ENCODE peak calls at places on chromosomes 12 and 14, in five cellular contexts. Y is heart right ventricle, Z is AG04450, A is Panc1, D is body of pancreas. C is an unnamed sample.

GRCh38 chr12:11884661-11885060 is 186.1 kb upstream of the BCL2L14 start:
- DNase-seq in Y (no peak), D (no peak), Z (no peak), A (no peak), C (peak; percentile 74)

GRCh38 chr12:111437816-111438454 is 32.2 kb downstream of the SH2B3 start:
- DNase-seq in Y (no peak), D (no peak), A (no peak), Z (no peak), C (peak; percentile 89)

GRCh38 chr12:109715310-109716091 is 1.9 kb downstream of the FAM222A start:
- DNase-seq in D (peak; percentile 43), A (no peak), Y (no peak), Z (no peak), C (no peak)

GRCh38 chr12:98870521-98870920 is 225.4 kb downstream of the APAF1 start:
- DNase-seq in A (no peak), D (no peak), Y (no peak), Z (no peak), C (no peak)

GRCh38 chr14:104876251-104876699 is 11.2 kb downstream of the CEP170B start:
- DNase-seq in A (no peak), Y (no peak), Z (no peak), D (no peak), C (no peak)

GRCh38 chr14:50225067-50225973 is 6.1 kb downstream of the SOS2 start:
- DNase-seq in D (no peak), A (no peak), Y (peak; percentile 51), Z (peak; percentile 36), C (peak; percentile 51)

GRCh38 chr14:105878554-105878953 is 352.2 kb downstream of the TMEM121 start:
- DNase-seq in A (no peak), Z (no peak), Y (no peak), D (no peak), C (no peak)

GRCh38 chr14:95784137-95784536 is 70.2 kb upstream of the TCL1A start:
- DNase-seq in A (no peak), Z (no peak), Y (peak; percentile 11), D (no peak), C (peak; percentile 3)

GRCh38 chr14:67665886-67666285 is 8.5 kb downstream of the VTI1B start:
- DNase-seq in D (no peak), Z (no peak), Y (no peak), A (no peak), C (peak; percentile 49)

GRCh38 chr12:88538697-88539096 is 41.6 kb downstream of the KITLG start:
- DNase-seq in D (no peak), A (no peak), Y (no peak), Z (no peak), C (no peak)

GRCh38 chr14:65164068-65164824 is 61.9 kb upstream of the MAX start:
- DNase-seq in D (peak; percentile 35), Z (no peak), Y (peak; percentile 40), A (no peak), C (peak; percentile 40)

GRCh38 chr14:90805662-90806548 is 10.3 kb downstream of the TTC7B start:
- DNase-seq in Z (no peak), A (no peak), Y (no peak), D (no peak), C (no peak)

GRCh38 chr12:15393995-15394394 is 71.7 kb downstream of the PTPRO start:
- DNase-seq in Z (no peak), A (no peak), D (no peak), Y (no peak), C (no peak)

GRCh38 chr14:100289916-100290606 is 16.2 kb downstream of the SLC25A29 start:
- DNase-seq in Y (no peak), Z (no peak), D (no peak), A (no peak), C (no peak)

GRCh38 chr14:38127356-38127755 is 80.3 kb upstream of the SSTR1 start:
- DNase-seq in A (no peak), Z (no peak), D (no peak), Y (no peak), C (no peak)

GRCh38 chr14:50067723-50068495 is 48.5 kb downstream of the VCPKMT start:
- DNase-seq in D (peak; percentile 34), Y (no peak), A (no peak), Z (no peak), C (peak; percentile 95)

GRCh38 chr14:91220581-91221000 is 23.9 kb downstream of the GPR68 start:
- DNase-seq in A (no peak), Y (no peak), D (no peak), Z (no peak), C (peak; percentile 83)

GRCh38 chr14:78403278-78403815 is 233.2 kb downstream of the NRXN3 start:
- DNase-seq in D (no peak), Y (no peak), Z (no peak), A (no peak), C (peak; percentile 77)

GRCh38 chr14:50475460-50475859 is 56.9 kb downstream of the MAP4K5 start:
- DNase-seq in Y (no peak), Z (no peak), A (peak; percentile 20), D (no peak), C (peak; percentile 75)

GRCh38 chr14:36647827-36648753 is 13.6 kb upstream of the PAX9 start:
- DNase-seq in Z (no peak), D (peak; percentile 43), Y (no peak), A (no peak), C (peak; percentile 48)

GRCh38 chr12:27236498-27236897 is 7.6 kb upstream of the STK38L start:
- DNase-seq in Z (no peak), D (no peak), Y (no peak), A (no peak), C (peak; percentile 41)

GRCh38 chr12:94140556-94140955 is 7.8 kb upstream of the PLXNC1 start:
- DNase-seq in A (no peak), D (no peak), Z (no peak), Y (no peak), C (peak; percentile 6)
- TF ChIP-seq CTCF in A (peak; percentile 54), D (no peak), Z (peak; percentile 50), Y (no peak), C (peak; percentile 38)

GRCh38 chr14:103111297-103111981 is 11.8 kb upstream of the TNFAIP2 start:
- DNase-seq in Y (no peak), Z (no peak), D (peak; percentile 46), A (no peak), C (no peak)
- H3K4me3 ChIP-seq in Y (no peak overlapping the region), Z (no peak overlapping the region), D (no peak overlapping the region), A (no peak overlapping the region), C (no peak overlapping the region)

DNA sequence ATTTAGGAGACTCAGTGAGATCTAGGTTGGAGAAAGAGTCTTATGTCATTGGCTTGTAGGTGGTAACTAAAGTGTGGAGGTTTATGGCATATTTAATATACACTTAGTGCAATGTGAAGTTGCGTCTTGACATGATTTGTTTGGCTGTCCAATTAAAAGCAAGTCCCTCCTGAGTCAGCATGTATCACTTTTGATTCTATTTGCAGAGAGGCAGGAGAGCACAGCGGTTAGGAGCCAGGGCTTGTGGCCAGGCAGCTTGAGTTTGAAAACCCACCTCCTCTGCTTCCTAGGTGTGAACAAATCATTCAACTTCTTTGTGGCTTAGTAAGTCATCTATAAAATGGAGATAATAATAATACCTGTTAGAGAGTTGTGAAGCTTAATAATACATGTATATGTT is 68.5 kb upstream of the OTX2 start:
- DNase-seq in D (no peak), A (no peak), Z (no peak), Y (no peak), C (no peak)
- H3K27me3 ChIP-seq in D (no peaks in the 10 kb centered on the region), A (no peaks in the 10 kb centered on the region), Z (no peaks in the 10 kb centered on the region), Y (peaks cover 23% of the 10 kb centered on the region), C (no peaks in the 10 kb centered on the region)

GRCh38 chr12:70849265-70849960 is 71.1 kb downstream of the PTPRR start:
- DNase-seq in D (no peak), A (no peak), Y (no peak), Z (no peak), C (peak; percentile 41)
- TF ChIP-seq CTCF in D (peak; percentile 45), A (peak; percentile 29), Y (no peak), Z (peak; percentile 38), C (peak; percentile 19)

DNA sequence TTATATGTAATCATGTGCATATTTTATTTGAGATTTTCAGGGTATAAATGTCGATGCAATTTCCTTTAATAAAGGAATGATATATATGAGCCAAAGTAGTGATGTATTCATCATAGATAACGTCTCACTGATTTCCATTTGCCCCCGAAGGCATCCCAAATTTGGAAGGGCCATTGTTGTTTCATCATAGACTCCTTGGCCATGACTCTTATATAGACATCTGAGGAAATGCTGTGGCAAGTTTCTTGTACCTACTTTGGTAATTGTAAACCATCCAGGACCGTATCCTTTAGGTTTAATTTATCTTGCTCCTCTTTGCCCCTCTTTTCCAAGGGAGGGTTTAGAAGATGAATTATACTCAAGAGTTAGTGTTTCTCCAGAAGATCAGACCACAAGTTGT is 84.7 kb downstream of the SAMD4A start:
- DNase-seq in A (no peak), D (no peak), Y (no peak), Z (no peak), C (peak; percentile 62)
- H3K4me3 ChIP-seq in A (no peak overlapping the region), D (no peak overlapping the region), Y (no peak overlapping the region), Z (peak overlapping the region; percentile 1), C (no peak overlapping the region)

GRCh38 chr14:77260199-77260598 is 10.8 kb downstream of the NGB start:
- DNase-seq in Z (no peak), D (no peak), A (no peak), Y (no peak), C (no peak)

GRCh38 chr14:77257700-77258099 is 13.3 kb downstream of the NGB start:
- DNase-seq in Y (no peak), D (no peak), A (no peak), Z (no peak), C (no peak)

GRCh38 chr14:77259025-77259715 is 11.8 kb downstream of the NGB start:
- DNase-seq in D (no peak), Y (no peak), A (no peak), Z (no peak), C (no peak)

GRCh38 chr14:77256694-77257093 is 14.3 kb downstream of the NGB start:
- DNase-seq in A (no peak), D (no peak), Z (no peak), Y (no peak), C (no peak)

GRCh38 chr14:77258566-77258965 is 12.4 kb downstream of the NGB start:
- DNase-seq in Y (no peak), Z (no peak), D (no peak), A (no peak), C (no peak)
- H3K27me3 ChIP-seq in Y (peaks cover 15% of the 10 kb centered on the region), Z (peaks cover 19% of the 10 kb centered on the region), D (no peaks in the 10 kb centered on the region), A (no peaks in the 10 kb centered on the region), C (peaks cover 3% of the 10 kb centered on the region)

GRCh38 chr12:13454991-13455696 is 258.6 kb downstream of the EMP1 start:
- DNase-seq in D (no peak), A (no peak), Y (no peak), Z (no peak), C (no peak)

GRCh38 chr12:13450231-13451080 is 253.9 kb downstream of the EMP1 start:
- DNase-seq in A (no peak), Y (no peak), D (no peak), Z (no peak), C (no peak)

GRCh38 chr12:13455765-13456164 is 259.2 kb downstream of the EMP1 start:
- DNase-seq in D (no peak), Z (no peak), A (no peak), Y (no peak), C (no peak)

GRCh38 chr12:13452955-13453570 is 256.5 kb downstream of the EMP1 start:
- DNase-seq in A (no peak), Z (no peak), D (no peak), Y (no peak), C (no peak)
- TF ChIP-seq CTCF in A (no peak), Z (no peak), D (no peak), Y (no peak), C (no peak)